ENCODE peak calls at places on chromosomes 1 and 21, in eight cellular contexts. One of them, this sample, is unnamed.

GRCh38 chr1:234621657-234622335 is 11.8 kb upstream of the IRF2BP2 start:
- DNase-seq in left ventricle myocardium inferior: peak
- DNase-seq in fibroblast of villous mesenchyme: peak
- DNase-seq in hepatocyte: no peak
- DNase-seq in progenitor cell of endocrine pancreas: no peak
- DNase-seq in brain microvascular endothelial cell: peak
- DNase-seq in ovary: no peak
- DNase-seq in left lung: no peak
- DNase-seq in this sample: no peak

GRCh38 chr1:43439781-43440180 is 13.9 kb downstream of the HYI start:
- DNase-seq in left ventricle myocardium inferior: no peak
- DNase-seq in left lung: no peak
- DNase-seq in hepatocyte: no peak
- DNase-seq in brain microvascular endothelial cell: no peak
- DNase-seq in ovary: no peak
- DNase-seq in progenitor cell of endocrine pancreas: no peak
- DNase-seq in fibroblast of villous mesenchyme: no peak
- DNase-seq in this sample: peak

GRCh38 chr1:244112646-244113045 is 61.6 kb downstream of the ZBTB18 start:
- DNase-seq in fibroblast of villous mesenchyme: peak
- DNase-seq in progenitor cell of endocrine pancreas: no peak
- DNase-seq in ovary: no peak
- DNase-seq in hepatocyte: no peak
- DNase-seq in left ventricle myocardium inferior: no peak
- DNase-seq in left lung: no peak
- DNase-seq in brain microvascular endothelial cell: peak
- DNase-seq in this sample: no peak

GRCh38 chr1:156475568-156476500 is 24.7 kb downstream of the MEF2D start:
- DNase-seq in fibroblast of villous mesenchyme: peak
- DNase-seq in left lung: no peak
- DNase-seq in left ventricle myocardium inferior: peak
- DNase-seq in hepatocyte: no peak
- DNase-seq in progenitor cell of endocrine pancreas: no peak
- DNase-seq in ovary: peak
- DNase-seq in brain microvascular endothelial cell: no peak
- DNase-seq in this sample: peak

GRCh38 chr21:37230632-37231246 is 36.4 kb downstream of the VPS26C start:
- DNase-seq in progenitor cell of endocrine pancreas: no peak
- DNase-seq in left ventricle myocardium inferior: no peak
- DNase-seq in left lung: no peak
- DNase-seq in fibroblast of villous mesenchyme: no peak
- DNase-seq in brain microvascular endothelial cell: no peak
- DNase-seq in ovary: no peak
- DNase-seq in hepatocyte: no peak
- DNase-seq in this sample: no peak

GRCh38 chr1:3652538-3653285 is 396 bp downstream of the TP73 start:
- DNase-seq in hepatocyte: no peak
- DNase-seq in progenitor cell of endocrine pancreas: no peak
- DNase-seq in brain microvascular endothelial cell: no peak
- DNase-seq in left lung: peak
- DNase-seq in fibroblast of villous mesenchyme: no peak
- DNase-seq in left ventricle myocardium inferior: no peak
- DNase-seq in ovary: peak
- DNase-seq in this sample: no peak

GRCh38 chr21:41153443-41153842 is 14.5 kb upstream of the BACE2 start:
- DNase-seq in hepatocyte: no peak
- DNase-seq in ovary: no peak
- DNase-seq in left lung: no peak
- DNase-seq in left ventricle myocardium inferior: no peak
- DNase-seq in fibroblast of villous mesenchyme: no peak
- DNase-seq in brain microvascular endothelial cell: no peak
- DNase-seq in progenitor cell of endocrine pancreas: no peak
- DNase-seq in this sample: no peak

GRCh38 chr1:1041092-1041503 is 21.2 kb downstream of the AGRN start:
- DNase-seq in brain microvascular endothelial cell: no peak
- DNase-seq in fibroblast of villous mesenchyme: no peak
- DNase-seq in left lung: no peak
- DNase-seq in progenitor cell of endocrine pancreas: no peak
- DNase-seq in hepatocyte: no peak
- DNase-seq in ovary: no peak
- DNase-seq in left ventricle myocardium inferior: no peak
- DNase-seq in this sample: no peak

GRCh38 chr1:198121058-198121829 is 35.6 kb upstream of the NEK7 start:
- DNase-seq in left ventricle myocardium inferior: no peak
- DNase-seq in brain microvascular endothelial cell: peak
- DNase-seq in left lung: no peak
- DNase-seq in progenitor cell of endocrine pancreas: no peak
- DNase-seq in ovary: no peak
- DNase-seq in hepatocyte: no peak
- DNase-seq in fibroblast of villous mesenchyme: peak
- DNase-seq in this sample: no peak

GRCh38 chr1:57133686-57134085 is 167.9 kb upstream of the C8B start:
- DNase-seq in left ventricle myocardium inferior: no peak
- DNase-seq in fibroblast of villous mesenchyme: no peak
- DNase-seq in ovary: no peak
- DNase-seq in left lung: no peak
- DNase-seq in progenitor cell of endocrine pancreas: no peak
- DNase-seq in hepatocyte: no peak
- DNase-seq in brain microvascular endothelial cell: peak
- DNase-seq in this sample: no peak

GRCh38 chr1:162003061-162003824 is 20.4 kb downstream of the OLFML2B start:
- DNase-seq in left ventricle myocardium inferior: no peak
- DNase-seq in progenitor cell of endocrine pancreas: no peak
- DNase-seq in brain microvascular endothelial cell: peak
- DNase-seq in left lung: no peak
- DNase-seq in hepatocyte: peak
- DNase-seq in ovary: no peak
- DNase-seq in fibroblast of villous mesenchyme: peak
- DNase-seq in this sample: no peak

GRCh38 chr1:229535226-229535625 is 23.3 kb downstream of the ABCB10 start:
- DNase-seq in fibroblast of villous mesenchyme: no peak
- DNase-seq in ovary: no peak
- DNase-seq in hepatocyte: no peak
- DNase-seq in progenitor cell of endocrine pancreas: no peak
- DNase-seq in left ventricle myocardium inferior: no peak
- DNase-seq in left lung: no peak
- DNase-seq in brain microvascular endothelial cell: no peak
- DNase-seq in this sample: no peak

GRCh38 chr1:50416553-50417453 is 6.4 kb downstream of the DMRTA2 start:
- DNase-seq in brain microvascular endothelial cell: no peak
- DNase-seq in left ventricle myocardium inferior: no peak
- DNase-seq in progenitor cell of endocrine pancreas: no peak
- DNase-seq in ovary: no peak
- DNase-seq in left lung: no peak
- DNase-seq in fibroblast of villous mesenchyme: no peak
- DNase-seq in hepatocyte: no peak
- DNase-seq in this sample: no peak

GRCh38 chr1:169027607-169028320 is 78.7 kb upstream of the ATP1B1 start:
- DNase-seq in left ventricle myocardium inferior: no peak
- DNase-seq in hepatocyte: no peak
- DNase-seq in fibroblast of villous mesenchyme: no peak
- DNase-seq in brain microvascular endothelial cell: no peak
- DNase-seq in progenitor cell of endocrine pancreas: no peak
- DNase-seq in ovary: peak
- DNase-seq in left lung: no peak
- DNase-seq in this sample: no peak

GRCh38 chr1:169024800-169025253 is 81.7 kb upstream of the ATP1B1 start:
- DNase-seq in ovary: no peak
- DNase-seq in left lung: no peak
- DNase-seq in hepatocyte: no peak
- DNase-seq in progenitor cell of endocrine pancreas: no peak
- DNase-seq in left ventricle myocardium inferior: no peak
- DNase-seq in brain microvascular endothelial cell: no peak
- DNase-seq in fibroblast of villous mesenchyme: no peak
- DNase-seq in this sample: no peak

GRCh38 chr1:169024255-169024654 is 82.2 kb upstream of the ATP1B1 start:
- DNase-seq in ovary: no peak
- DNase-seq in left lung: no peak
- DNase-seq in brain microvascular endothelial cell: no peak
- DNase-seq in progenitor cell of endocrine pancreas: no peak
- DNase-seq in fibroblast of villous mesenchyme: no peak
- DNase-seq in hepatocyte: no peak
- DNase-seq in left ventricle myocardium inferior: no peak
- DNase-seq in this sample: no peak

GRCh38 chr1:169022648-169023047 is 83.8 kb upstream of the ATP1B1 start:
- DNase-seq in left ventricle myocardium inferior: no peak
- DNase-seq in hepatocyte: no peak
- DNase-seq in brain microvascular endothelial cell: no peak
- DNase-seq in left lung: no peak
- DNase-seq in ovary: no peak
- DNase-seq in fibroblast of villous mesenchyme: no peak
- DNase-seq in progenitor cell of endocrine pancreas: no peak
- DNase-seq in this sample: no peak

DNA sequence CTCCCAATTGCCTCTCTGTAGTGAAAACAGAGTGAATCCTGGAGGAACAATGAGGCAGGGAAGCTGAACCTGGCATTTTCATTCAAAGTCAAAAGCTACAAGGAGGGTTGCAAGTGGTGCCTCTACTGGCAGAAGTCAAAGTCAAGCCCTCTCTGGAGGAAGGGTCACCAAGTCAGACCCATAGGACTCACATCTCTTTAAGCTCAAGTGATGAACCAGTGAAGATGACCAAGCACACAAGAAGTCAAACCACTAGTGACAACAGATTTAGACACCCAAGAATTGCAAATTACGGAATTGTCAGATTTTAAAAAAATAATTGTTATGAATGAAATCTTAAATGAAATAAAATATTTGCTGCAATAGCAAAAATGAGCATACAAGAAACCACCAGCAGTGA is 81.1 kb upstream of the ATP1B1 start:
- DNase-seq in brain microvascular endothelial cell: no peak
- DNase-seq in ovary: no peak
- DNase-seq in left ventricle myocardium inferior: no peak
- DNase-seq in progenitor cell of endocrine pancreas: no peak
- DNase-seq in fibroblast of villous mesenchyme: no peak
- DNase-seq in hepatocyte: no peak
- DNase-seq in left lung: no peak
- DNase-seq in this sample: no peak
- TF ChIP-seq CTCF in brain microvascular endothelial cell: no peak
- TF ChIP-seq CTCF in ovary: no peak
- TF ChIP-seq CTCF in left ventricle myocardium inferior: no peak
- TF ChIP-seq CTCF in progenitor cell of endocrine pancreas: no peak
- TF ChIP-seq CTCF in fibroblast of villous mesenchyme: no peak
- TF ChIP-seq CTCF in hepatocyte: no peak
- TF ChIP-seq CTCF in left lung: no peak
- TF ChIP-seq CTCF in this sample: no peak

GRCh38 chr1:110390096-110390495 is 730 bp downstream of the SLC16A4 start:
- DNase-seq in hepatocyte: peak
- DNase-seq in fibroblast of villous mesenchyme: peak
- DNase-seq in left ventricle myocardium inferior: peak
- DNase-seq in ovary: peak
- DNase-seq in left lung: no peak
- DNase-seq in progenitor cell of endocrine pancreas: no peak
- DNase-seq in brain microvascular endothelial cell: peak
- DNase-seq in this sample: peak
- TF ChIP-seq CTCF in hepatocyte: no peak
- TF ChIP-seq CTCF in fibroblast of villous mesenchyme: peak
- TF ChIP-seq CTCF in left ventricle myocardium inferior: no peak
- TF ChIP-seq CTCF in ovary: no peak
- TF ChIP-seq CTCF in left lung: no peak
- TF ChIP-seq CTCF in progenitor cell of endocrine pancreas: no peak
- TF ChIP-seq CTCF in brain microvascular endothelial cell: peak
- TF ChIP-seq CTCF in this sample: no peak

GRCh38 chr1:84141177-84142003 is 2.7 kb upstream of the PRKACB start:
- DNase-seq in progenitor cell of endocrine pancreas: no peak
- DNase-seq in brain microvascular endothelial cell: no peak
- DNase-seq in fibroblast of villous mesenchyme: no peak
- DNase-seq in left lung: no peak
- DNase-seq in hepatocyte: no peak
- DNase-seq in left ventricle myocardium inferior: no peak
- DNase-seq in ovary: no peak
- DNase-seq in this sample: no peak
- TF ChIP-seq CTCF in progenitor cell of endocrine pancreas: peak
- TF ChIP-seq CTCF in brain microvascular endothelial cell: peak
- TF ChIP-seq CTCF in fibroblast of villous mesenchyme: peak
- TF ChIP-seq CTCF in left lung: peak
- TF ChIP-seq CTCF in hepatocyte: peak
- TF ChIP-seq CTCF in left ventricle myocardium inferior: peak
- TF ChIP-seq CTCF in ovary: no peak
- TF ChIP-seq CTCF in this sample: peak

GRCh38 chr1:41726899-41727748 is 191.6 kb downstream of the HIVEP3 start:
- DNase-seq in ovary: no peak
- DNase-seq in left lung: peak
- DNase-seq in left ventricle myocardium inferior: peak
- DNase-seq in hepatocyte: no peak
- DNase-seq in progenitor cell of endocrine pancreas: no peak
- DNase-seq in fibroblast of villous mesenchyme: no peak
- DNase-seq in brain microvascular endothelial cell: no peak
- DNase-seq in this sample: peak
- TF ChIP-seq CTCF in ovary: no peak
- TF ChIP-seq CTCF in left lung: no peak
- TF ChIP-seq CTCF in left ventricle myocardium inferior: no peak
- TF ChIP-seq CTCF in hepatocyte: no peak
- TF ChIP-seq CTCF in progenitor cell of endocrine pancreas: no peak
- TF ChIP-seq CTCF in fibroblast of villous mesenchyme: no peak
- TF ChIP-seq CTCF in brain microvascular endothelial cell: no peak
- TF ChIP-seq CTCF in this sample: no peak

GRCh38 chr1:21472861-21473260 is 32.9 kb downstream of the NBPF3 start:
- DNase-seq in ovary: no peak
- DNase-seq in left ventricle myocardium inferior: no peak
- DNase-seq in left lung: no peak
- DNase-seq in fibroblast of villous mesenchyme: no peak
- DNase-seq in brain microvascular endothelial cell: no peak
- DNase-seq in hepatocyte: no peak
- DNase-seq in progenitor cell of endocrine pancreas: no peak
- DNase-seq in this sample: no peak

DNA sequence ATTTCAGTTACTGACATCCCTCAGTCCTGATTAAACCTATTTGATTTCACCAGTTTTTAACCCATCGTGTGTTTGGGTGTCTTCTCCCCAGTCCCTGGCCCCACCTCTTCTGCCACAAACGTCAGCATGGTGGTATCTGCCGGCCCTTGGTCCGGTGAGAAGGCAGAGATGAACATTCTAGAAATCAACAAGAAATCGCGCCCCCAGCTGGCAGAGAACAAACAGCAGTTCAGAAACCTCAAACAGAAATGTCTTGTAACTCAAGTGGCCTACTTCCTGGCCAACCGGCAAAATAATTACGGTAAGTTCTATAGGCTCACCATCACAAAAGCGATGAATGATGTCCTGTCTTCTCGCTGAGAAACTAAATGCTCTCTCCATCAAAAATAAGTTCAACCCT is 28.7 kb downstream of the NBPF3 start:
- DNase-seq in hepatocyte: peak
- DNase-seq in fibroblast of villous mesenchyme: peak
- DNase-seq in left ventricle myocardium inferior: no peak
- DNase-seq in brain microvascular endothelial cell: peak
- DNase-seq in left lung: no peak
- DNase-seq in progenitor cell of endocrine pancreas: no peak
- DNase-seq in ovary: no peak
- DNase-seq in this sample: no peak
- TF ChIP-seq CTCF in hepatocyte: peak
- TF ChIP-seq CTCF in fibroblast of villous mesenchyme: peak
- TF ChIP-seq CTCF in left ventricle myocardium inferior: peak
- TF ChIP-seq CTCF in brain microvascular endothelial cell: peak
- TF ChIP-seq CTCF in left lung: no peak
- TF ChIP-seq CTCF in progenitor cell of endocrine pancreas: peak
- TF ChIP-seq CTCF in ovary: no peak
- TF ChIP-seq CTCF in this sample: no peak

DNA sequence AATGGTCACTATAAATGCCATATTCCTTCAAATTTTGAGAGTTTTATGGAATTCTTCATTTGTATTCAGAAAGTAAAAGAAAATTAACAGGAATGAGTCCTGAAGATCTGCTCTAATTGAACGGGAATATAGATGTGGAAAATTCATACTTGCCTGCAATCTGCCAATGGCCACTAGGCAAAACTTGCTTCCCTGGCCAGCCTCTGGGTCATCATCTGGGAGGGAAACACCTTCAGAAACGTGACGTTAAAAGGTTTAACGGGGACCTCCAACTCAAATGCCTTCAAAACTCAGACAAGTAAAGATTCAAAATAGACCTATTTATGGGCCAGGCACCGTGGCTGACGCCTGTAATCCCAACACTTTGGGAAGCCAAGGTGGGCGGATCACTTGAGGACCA is 21.7 kb upstream of the CTSK start:
- DNase-seq in left ventricle myocardium inferior: no peak
- DNase-seq in brain microvascular endothelial cell: no peak
- DNase-seq in progenitor cell of endocrine pancreas: no peak
- DNase-seq in ovary: no peak
- DNase-seq in fibroblast of villous mesenchyme: no peak
- DNase-seq in hepatocyte: no peak
- DNase-seq in left lung: no peak
- DNase-seq in this sample: no peak
- TF ChIP-seq CTCF in left ventricle myocardium inferior: peak
- TF ChIP-seq CTCF in brain microvascular endothelial cell: peak
- TF ChIP-seq CTCF in progenitor cell of endocrine pancreas: peak
- TF ChIP-seq CTCF in ovary: no peak
- TF ChIP-seq CTCF in fibroblast of villous mesenchyme: peak
- TF ChIP-seq CTCF in hepatocyte: peak
- TF ChIP-seq CTCF in left lung: no peak
- TF ChIP-seq CTCF in this sample: peak